ENCODE peak calls at places on chromosomes 12 and 14, in ten cellular contexts. Q is breast epithelium, T is ovary, R is GM13976, V is astrocyte, L is dorsolateral prefrontal cortex, N is choroid plexus epithelial cell, G is fibroblast of pulmonary artery, K is AG09309, M is progenitor cell of endocrine pancreas. Y is an unnamed sample.

GRCh38 chr14:99604766-99605298 is 825 bp upstream of the CCDC85C start:
- DNase-seq in K (no peak), M (peak), V (peak), Q (no peak), N (peak), G (peak), R (no peak), L (no peak), T (no peak), Y (peak)

GRCh38 chr12:52007158-52007921 is 594 bp downstream of the TAMALIN start:
- DNase-seq in R (peak), G (peak), N (peak), T (peak), L (no peak), V (no peak), M (no peak), Q (no peak), K (no peak), Y (peak)

GRCh38 chr14:96962337-96962736 is 165.2 kb downstream of the VRK1 start:
- DNase-seq in L (no peak), R (no peak), V (no peak), Q (no peak), T (no peak), G (no peak), M (no peak), K (no peak), N (no peak), Y (peak)

GRCh38 chr12:123269980-123270379 is 1.7 kb downstream of the CDK2AP1 start:
- DNase-seq in R (peak), K (no peak), M (no peak), V (no peak), L (no peak), Q (no peak), N (no peak), G (no peak), T (no peak), Y (no peak)

GRCh38 chr12:12901158-12901791 is 9.9 kb downstream of the GPRC5A start:
- DNase-seq in M (no peak), R (no peak), T (peak), G (peak), L (peak), V (peak), Q (no peak), N (peak), K (peak), Y (peak)

GRCh38 chr12:106595268-106595667 is 12.5 kb downstream of the RFX4 start:
- DNase-seq in Q (no peak), T (no peak), L (no peak), N (no peak), M (no peak), V (no peak), R (no peak), K (no peak), G (no peak), Y (no peak)

GRCh38 chr14:101918125-101918989 is 46.0 kb upstream of the DYNC1H1 start:
- DNase-seq in V (no peak), Q (no peak), R (no peak), T (no peak), K (no peak), L (no peak), M (no peak), N (peak), G (no peak), Y (no peak)

GRCh38 chr14:81990312-81990761 is 456.7 kb upstream of the SEL1L start:
- DNase-seq in G (peak), N (peak), L (peak), M (peak), T (peak), R (peak), K (no peak), V (peak), Q (no peak), Y (peak)

GRCh38 chr12:58233886-58234285 is 292.5 kb downstream of the ATP23 start:
- DNase-seq in M (no peak), R (no peak), L (no peak), K (no peak), N (no peak), Q (no peak), V (no peak), T (no peak), G (no peak), Y (no peak)

GRCh38 chr12:68975811-68976210 is 42.8 kb upstream of the CPM start:
- DNase-seq in L (no peak), T (no peak), Q (no peak), M (no peak), N (no peak), K (no peak), G (no peak), R (no peak), V (no peak), Y (no peak)

GRCh38 chr12:69822205-69822860 is 2.7 kb upstream of the MYRFL start:
- DNase-seq in N (no peak), K (no peak), R (no peak), L (no peak), G (no peak), Q (no peak), M (no peak), T (no peak), V (no peak), Y (no peak)

GRCh38 chr12:29429999-29430698 is 49.2 kb upstream of the ERGIC2 start:
- DNase-seq in N (no peak), T (peak), M (no peak), R (no peak), K (no peak), Q (no peak), V (no peak), G (no peak), L (no peak), Y (no peak)

GRCh38 chr14:59274991-59275391 is 86.5 kb downstream of the DAAM1 start:
- DNase-seq in N (no peak), R (no peak), V (peak), G (no peak), T (no peak), K (no peak), M (no peak), L (peak), Q (no peak), Y (no peak)

GRCh38 chr14:59271734-59272133 is 83.3 kb downstream of the DAAM1 start:
- DNase-seq in G (peak), M (no peak), V (peak), R (no peak), N (no peak), Q (no peak), K (no peak), L (no peak), T (no peak), Y (no peak)

GRCh38 chr14:59275668-59276067 is 87.2 kb downstream of the DAAM1 start:
- DNase-seq in R (peak), G (peak), L (no peak), M (no peak), V (peak), N (peak), Q (no peak), T (no peak), K (no peak), Y (no peak)

GRCh38 chr14:59272633-59273032 is 84.2 kb downstream of the DAAM1 start:
- DNase-seq in V (no peak), T (no peak), K (no peak), M (no peak), R (no peak), Q (no peak), G (no peak), L (no peak), N (no peak), Y (no peak)

GRCh38 chr14:59273737-59274136 is 85.3 kb downstream of the DAAM1 start:
- DNase-seq in R (no peak), M (no peak), L (no peak), Q (no peak), N (no peak), G (no peak), V (no peak), T (no peak), K (no peak), Y (no peak)
- TF ChIP-seq CTCF in R (no peak), M (no peak), L (no peak), Q (no peak), N (no peak), G (no peak), V (no peak), T (no peak), K (no peak), Y (no peak)

GRCh38 chr12:14394317-14395058 is 29.0 kb downstream of the ATF7IP start:
- DNase-seq in R (no peak), K (no peak), L (peak), N (peak), G (peak), M (no peak), V (peak), T (no peak), Q (no peak), Y (peak)
- TF ChIP-seq CTCF in R (no peak), K (no peak), L (peak), N (peak), G (peak), M (peak), V (peak), T (peak), Q (no peak), Y (no peak)

DNA sequence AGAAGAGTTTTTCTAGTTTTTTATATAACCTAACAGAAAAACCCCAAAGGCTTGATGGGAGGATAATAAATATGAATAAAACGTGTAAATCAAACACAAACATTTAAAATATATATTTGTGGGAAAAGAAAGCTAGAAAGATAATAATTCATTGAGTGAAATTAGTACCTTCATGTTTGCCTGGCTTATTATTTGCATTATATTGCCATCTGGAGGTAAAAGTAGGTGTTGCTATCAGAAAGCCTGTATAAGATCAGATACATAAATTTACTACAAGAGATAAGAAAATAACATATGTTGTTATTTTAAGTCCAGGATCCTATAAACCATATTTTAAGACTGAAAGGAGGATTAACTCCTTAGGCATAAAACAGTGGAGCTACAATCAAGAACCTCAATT is 77.7 kb downstream of the NTS start:
- DNase-seq in G (peak), R (peak), V (peak), N (peak), M (no peak), T (no peak), Q (no peak), K (no peak), L (no peak), Y (no peak)
- TF ChIP-seq CTCF in G (peak), R (peak), V (peak), N (peak), M (peak), T (no peak), Q (no peak), K (no peak), L (peak), Y (no peak)

GRCh38 chr12:98741229-98741614 is 96.1 kb downstream of the APAF1 start:
- DNase-seq in T (no peak), R (no peak), G (no peak), M (no peak), K (no peak), N (no peak), Q (no peak), L (no peak), V (no peak), Y (peak)

GRCh38 chr12:98744692-98745091 is 99.6 kb downstream of the APAF1 start:
- DNase-seq in R (no peak), Q (no peak), L (peak), V (no peak), G (peak), N (peak), K (no peak), T (peak), M (no peak), Y (no peak)

GRCh38 chr12:98745578-98746391 is 100.7 kb downstream of the APAF1 start:
- DNase-seq in M (no peak), V (no peak), Q (no peak), K (no peak), R (peak), N (peak), T (peak), L (peak), G (peak), Y (peak)

GRCh38 chr12:98741615-98742265 is 96.7 kb downstream of the APAF1 start:
- DNase-seq in V (no peak), N (no peak), Q (no peak), G (no peak), M (no peak), T (no peak), R (no peak), L (no peak), K (no peak), Y (peak)

GRCh38 chr12:98743362-98743953 is 98.4 kb downstream of the APAF1 start:
- DNase-seq in K (no peak), M (no peak), L (peak), G (no peak), T (no peak), V (no peak), Q (no peak), R (peak), N (peak), Y (peak)
- TF ChIP-seq CTCF in K (no peak), M (peak), L (peak), G (peak), T (no peak), V (peak), Q (no peak), R (peak), N (peak), Y (peak)

GRCh38 chr12:40105515-40106201 is at the start of gene SLC2A13:
- DNase-seq in Q (peak), M (peak), K (peak), G (peak), N (peak), L (peak), T (peak), V (peak), R (peak), Y (peak)

GRCh38 chr12:40107098-40107802 is 1.4 kb upstream of the SLC2A13 start:
- DNase-seq in L (peak), G (peak), K (peak), Q (peak), T (peak), N (peak), V (peak), M (peak), R (peak), Y (peak)

GRCh38 chr12:40106655-40107054 is 774 bp upstream of the SLC2A13 start:
- DNase-seq in K (no peak), M (no peak), Q (no peak), L (no peak), T (no peak), G (no peak), V (no peak), N (peak), R (no peak), Y (no peak)

GRCh38 chr12:40106202-40106533 is 287 bp upstream of the SLC2A13 start:
- DNase-seq in T (no peak), G (no peak), Q (no peak), R (no peak), K (no peak), N (peak), M (no peak), L (no peak), V (no peak), Y (no peak)

GRCh38 chr12:40107803-40108620 is 2.1 kb upstream of the SLC2A13 start:
- DNase-seq in R (no peak), K (no peak), G (no peak), L (no peak), N (no peak), T (peak), Q (no peak), M (no peak), V (no peak), Y (peak)
- TF ChIP-seq CTCF in R (no peak), K (no peak), G (no peak), L (no peak), N (no peak), T (no peak), Q (no peak), M (peak), V (no peak), Y (peak)

DNA sequence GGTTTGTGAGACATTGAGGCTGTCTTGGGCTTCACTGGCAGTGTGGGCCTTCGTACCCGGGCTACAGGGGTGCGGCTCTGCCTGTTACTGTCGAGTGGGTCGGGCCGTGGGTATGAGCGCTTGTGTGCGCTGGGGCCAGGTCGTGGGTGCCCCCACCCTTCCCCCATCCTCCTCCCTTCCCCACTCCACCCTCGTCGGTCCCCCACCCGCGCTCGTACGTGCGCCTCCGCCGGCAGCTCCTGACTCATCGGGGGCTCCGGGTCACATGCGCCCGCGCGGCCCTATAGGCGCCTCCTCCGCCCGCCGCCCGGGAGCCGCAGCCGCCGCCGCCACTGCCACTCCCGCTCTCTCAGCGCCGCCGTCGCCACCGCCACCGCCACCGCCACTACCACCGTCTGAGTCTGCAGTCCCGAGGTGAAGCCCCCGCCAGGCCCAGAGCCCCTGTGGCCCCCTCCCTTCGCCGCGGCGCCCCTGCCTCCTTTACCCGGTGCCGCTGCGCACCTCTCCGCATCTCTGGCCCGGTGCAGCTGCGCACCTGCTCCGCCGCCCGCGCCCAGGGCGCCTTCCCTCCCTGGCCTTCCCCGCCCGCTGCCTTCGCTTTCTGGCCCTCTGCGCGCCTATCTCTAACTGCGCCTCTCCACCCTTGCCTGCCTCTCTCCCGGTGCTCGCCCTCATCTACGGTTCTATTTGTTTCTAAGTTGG is at the start of gene ENO2:
- DNase-seq in K (no peak), R (peak), M (peak), L (peak), Q (no peak), V (peak), N (peak), T (peak), G (peak), Y (peak)
- TF ChIP-seq CTCF in K (no peak), R (no peak), M (no peak), L (no peak), Q (no peak), V (no peak), N (no peak), T (no peak), G (no peak), Y (no peak)

Y was measured in activated CD8-positive, alpha-beta T cell treated with anti-CD3 and anti-CD28 coated beads for 36 hours.